ENCODE peak calls at places on chromosome 11, in eight cellular contexts. C, O, D, H, T, L, S and E are unnamed samples.
A peak's percentile ranks its signal among the peaks of the same experiment; 100 is the strongest.

GRCh38 chr11:124204008-124204407 is 20.9 kb downstream of the OR10D3 start:
- DNase-seq in C (no peak), O (no peak), D (no peak), H (no peak), T (no peak), L (no peak), S (no peak), E (no peak)

GRCh38 chr11:8566613-8567210 is 27.3 kb downstream of the STK33 start:
- DNase-seq in C (no peak), O (no peak), D (peak; percentile 34), H (no peak), T (no peak), L (no peak), S (no peak), E (peak; percentile 62)

GRCh38 chr11:93532285-93532789 is 10.9 kb downstream of the SMCO4 start:
- DNase-seq in C (no peak), O (no peak), D (peak; percentile 53), H (no peak), T (no peak), L (no peak), S (no peak), E (no peak)

GRCh38 chr11:62608776-62609175 is 3.8 kb downstream of the EML3 start:
- DNase-seq in C (no peak), O (no peak), D (no peak), H (no peak), T (no peak), L (no peak), S (no peak), E (no peak)

GRCh38 chr11:65651589-65652510 is 10.9 kb downstream of the RELA start:
- DNase-seq in C (peak; percentile 93), O (peak; percentile 41), D (peak; percentile 39), H (no peak), T (no peak), L (no peak), S (no peak), E (no peak)

GRCh38 chr11:69251639-69252493 is 42.1 kb upstream of the MYEOV start:
- DNase-seq in C (no peak), O (peak; percentile 60), D (no peak), H (no peak), T (no peak), L (no peak), S (no peak), E (no peak)

GRCh38 chr11:10398525-10398924 is 56.5 kb upstream of the AMPD3 start:
- DNase-seq in C (no peak), O (peak; percentile 40), D (no peak), H (no peak), T (no peak), L (no peak), S (no peak), E (no peak)

GRCh38 chr11:71153005-71153395 is 99.4 kb downstream of the SHANK2 start:
- DNase-seq in C (peak; percentile 90), O (peak; percentile 66), D (no peak), H (no peak), T (no peak), L (no peak), S (no peak), E (peak; percentile 12)

GRCh38 chr11:27460571-27460970 is 12.0 kb downstream of the LGR4 start:
- DNase-seq in C (no peak), O (no peak), D (no peak), H (no peak), T (no peak), L (no peak), S (no peak), E (no peak)

GRCh38 chr11:118673361-118674093 is 5.9 kb downstream of the TREH start:
- DNase-seq in C (no peak), O (peak; percentile 26), D (no peak), H (no peak), T (no peak), L (no peak), S (peak; percentile 9), E (no peak)

GRCh38 chr11:88421530-88421929 is 84.0 kb upstream of the CTSC start:
- DNase-seq in C (no peak), O (peak; percentile 61), D (peak; percentile 56), H (no peak), T (no peak), L (no peak), S (no peak), E (peak; percentile 66)

GRCh38 chr11:66467034-66467659 is 442 bp downstream of the PELI3 start:
- DNase-seq in C (peak; percentile 97), O (no peak), D (peak; percentile 27), H (no peak), T (no peak), L (peak; percentile 38), S (no peak), E (peak; percentile 68)

DNA sequence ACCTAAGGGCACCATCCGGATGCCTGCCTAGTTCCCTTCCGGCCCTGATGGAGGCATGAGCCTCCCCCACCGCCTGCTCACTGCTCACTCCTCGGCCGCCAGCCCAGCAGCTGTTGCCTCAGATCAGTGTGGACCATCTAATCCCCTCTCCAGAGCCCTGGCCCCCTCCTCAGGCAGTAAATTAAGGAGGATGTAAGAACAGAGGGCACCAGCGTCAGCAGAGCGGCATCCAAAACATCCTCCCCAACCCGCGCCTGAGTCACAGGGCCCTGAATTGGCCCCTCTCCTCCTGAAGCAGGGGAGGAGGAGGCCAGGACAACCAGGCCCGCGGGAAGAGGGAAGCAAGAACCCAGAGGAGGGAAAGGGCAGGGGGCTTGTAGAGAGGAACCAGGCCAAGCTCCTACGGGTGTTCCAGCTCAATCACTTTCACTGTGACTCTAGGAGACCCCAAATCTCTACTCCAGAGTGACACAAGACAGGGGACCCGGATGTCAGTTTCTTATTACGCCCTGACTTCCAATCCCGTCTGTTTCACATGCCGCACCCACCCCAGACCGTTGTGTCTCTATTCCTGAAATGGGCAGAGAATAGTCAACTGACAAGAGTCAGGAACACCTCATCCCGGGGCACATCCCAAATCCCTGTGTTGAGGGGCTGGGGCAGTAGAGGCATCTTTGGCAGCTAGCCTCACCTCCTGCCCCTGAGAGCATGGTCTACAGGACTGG is 31.3 kb upstream of the MYOD1 start:
- DNase-seq in C (no peak), O (no peak), D (no peak), H (no peak), T (no peak), L (no peak), S (no peak), E (no peak)
- H3K27me3 ChIP-seq in C (peaks cover 26% of the 10 kb centered on the region), O (peaks cover 75% of the 10 kb centered on the region), D (peaks cover 4% of the 10 kb centered on the region), H (peaks cover 6% of the 10 kb centered on the region), T (no peaks in the 10 kb centered on the region), L (no peaks in the 10 kb centered on the region), S (peaks cover 8% of the 10 kb centered on the region), E (peaks cover 42% of the 10 kb centered on the region)

GRCh38 chr11:45647786-45648185 is 17.6 kb downstream of the CHST1 start:
- DNase-seq in C (peak; percentile 58), O (peak; percentile 85), D (no peak), H (no peak), T (no peak), L (no peak), S (no peak), E (no peak)

GRCh38 chr11:45647329-45647728 is 18.1 kb downstream of the CHST1 start:
- DNase-seq in C (peak; percentile 22), O (no peak), D (no peak), H (no peak), T (no peak), L (no peak), S (no peak), E (no peak)

GRCh38 chr11:45646275-45646970 is 19.0 kb downstream of the CHST1 start:
- DNase-seq in C (peak; percentile 97), O (peak; percentile 58), D (no peak), H (no peak), T (no peak), L (no peak), S (no peak), E (peak; percentile 45)

GRCh38 chr11:45643585-45643984 is 21.8 kb downstream of the CHST1 start:
- DNase-seq in C (peak; percentile 4), O (no peak), D (no peak), H (no peak), T (no peak), L (no peak), S (no peak), E (no peak)

GRCh38 chr11:45644981-45645889 is 20.2 kb downstream of the CHST1 start:
- DNase-seq in C (peak; percentile 15), O (no peak), D (no peak), H (no peak), T (no peak), L (no peak), S (no peak), E (no peak)
- TF ChIP-seq CTCF in C (no peak), O (no peak), D (no peak), H (no peak), T (no peak), L (no peak), S (no peak), E (no peak)

DNA sequence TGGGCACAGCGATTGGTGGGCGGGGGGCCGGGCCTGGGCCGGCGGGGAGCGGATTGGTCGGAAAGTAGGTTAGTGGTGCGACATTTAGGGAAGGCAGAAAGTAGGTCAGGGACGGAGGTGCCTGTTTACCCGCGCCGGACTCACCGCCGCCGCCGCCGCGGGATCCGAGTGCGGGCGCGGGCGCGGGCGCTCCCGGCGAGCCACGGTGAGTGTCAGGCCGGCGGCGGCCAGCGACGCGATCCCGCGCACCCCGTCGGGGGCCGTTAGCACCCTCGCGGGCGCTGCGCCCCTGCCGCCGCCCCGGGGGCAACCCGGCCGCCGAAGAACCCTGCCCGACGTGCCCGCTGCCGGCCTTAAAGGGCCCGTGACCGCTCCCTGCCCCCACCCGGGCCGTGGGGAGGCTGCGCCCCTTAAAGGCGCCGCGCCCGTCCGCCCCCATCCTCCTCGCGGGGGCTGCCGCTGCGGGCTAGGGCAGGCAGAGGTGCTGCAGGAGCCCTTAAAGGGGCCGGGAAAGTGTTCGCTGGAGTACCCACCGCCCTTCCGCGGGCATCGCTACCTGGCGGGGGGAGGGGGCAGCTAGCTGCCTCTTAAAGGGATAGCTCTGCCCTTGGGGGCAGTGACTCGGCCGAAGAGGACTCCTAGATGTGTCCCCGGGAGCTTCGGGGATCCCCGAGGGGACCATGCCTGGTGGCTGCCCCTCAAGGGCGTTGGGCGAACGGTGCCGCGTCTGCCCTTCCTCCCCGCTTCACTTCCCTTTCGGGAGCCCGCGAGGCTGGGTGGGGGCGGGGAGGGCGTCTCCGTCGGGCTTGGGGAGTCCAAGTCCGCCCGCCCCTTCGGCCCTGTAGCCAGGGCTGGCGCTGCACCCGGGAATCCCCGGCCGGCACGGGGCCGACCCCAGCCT is at the start of gene BMAL1:
- DNase-seq in C (peak; percentile 84), O (peak; percentile 77), D (peak; percentile 8), H (no peak), T (no peak), L (peak; percentile 65), S (no peak), E (no peak)
- H3K27me3 ChIP-seq in C (peaks cover 47% of the 10 kb centered on the region), O (peaks cover 84% of the 10 kb centered on the region), D (no peaks in the 10 kb centered on the region), H (peaks cover 9% of the 10 kb centered on the region), T (no peaks in the 10 kb centered on the region), L (no peaks in the 10 kb centered on the region), S (no peaks in the 10 kb centered on the region), E (peaks cover 80% of the 10 kb centered on the region)

DNA sequence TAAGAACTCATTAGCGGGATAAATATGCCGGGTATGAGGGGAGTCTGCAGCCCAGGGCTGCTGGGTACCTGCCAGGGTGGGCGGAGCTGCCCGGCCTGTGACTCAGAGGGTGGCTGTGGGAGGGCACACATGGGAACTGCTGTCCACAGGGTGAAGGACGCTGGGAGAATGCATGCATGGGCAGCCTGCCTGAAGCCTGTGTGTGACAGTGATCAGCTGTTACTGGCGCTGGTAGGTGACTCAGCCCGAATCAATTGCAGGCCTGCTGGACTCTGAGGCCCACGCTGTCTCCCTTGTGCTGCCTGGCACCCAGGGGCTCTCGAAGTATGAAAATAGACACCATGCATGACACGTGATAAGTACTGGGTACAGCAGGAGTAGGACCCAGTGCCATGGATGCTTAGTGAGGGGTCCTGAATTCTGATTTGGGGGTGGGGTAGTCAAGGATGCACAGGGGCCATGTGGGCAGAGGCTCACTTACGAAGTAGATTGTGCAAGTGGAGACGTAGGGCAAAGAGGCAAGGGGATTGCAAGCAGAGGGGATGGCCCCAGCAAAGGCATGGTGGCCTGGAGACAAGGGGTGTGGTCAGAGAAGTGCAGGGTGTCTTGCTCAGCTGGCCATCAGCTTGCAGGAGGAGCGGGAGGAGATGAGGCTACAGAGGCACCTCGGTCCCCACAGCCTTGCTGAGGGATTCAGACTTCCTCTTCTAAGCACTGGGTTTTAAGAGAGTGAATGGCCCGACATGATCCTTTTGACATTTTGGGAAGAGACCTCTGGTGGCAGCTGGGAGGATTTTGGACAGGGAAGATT is 36.5 kb downstream of the GRIK4 start:
- DNase-seq in C (peak; percentile 97), O (no peak), D (peak; percentile 97), H (peak; percentile 93), T (peak; percentile 76), L (peak; percentile 39), S (peak; percentile 87), E (peak; percentile 52)
- TF ChIP-seq CTCF in C (peak; percentile 11), O (peak; percentile 60), D (peak; percentile 33), H (peak; percentile 13), T (no peak), L (no peak), S (peak; percentile 2), E (no peak)